ENCODE peak calls at places on chromosomes 3 and 15, in four cellular contexts. Z is GM12878, X is HepG2, H is H1. F is an unnamed sample.

GRCh38 chr15:76181705-76182107 is 121.9 kb downstream of the TMEM266 start:
- DNase-seq in Z (peak), X (no peak), H (no peak), F (no peak)

GRCh38 chr15:80999623-81000036 is 1.1 kb upstream of the TLNRD1 start:
- DNase-seq in X (no peak), Z (no peak), H (no peak), F (no peak)

GRCh38 chr3:29140706-29141105 is 140.2 kb upstream of the RBMS3 start:
- DNase-seq in X (no peak), H (no peak), Z (no peak), F (no peak)

GRCh38 chr3:132641837-132642538 is 17.6 kb downstream of the ACAD11 start:
- DNase-seq in H (no peak), X (peak), Z (no peak), F (no peak)

GRCh38 chr3:176814252-176814651 is 383.0 kb downstream of the TBL1XR1 start:
- DNase-seq in X (peak), Z (no peak), H (peak), F (peak)

GRCh38 chr3:39271363-39271762 is 8.5 kb downstream of the CX3CR1 start:
- DNase-seq in X (no peak), Z (no peak), H (no peak), F (no peak)

GRCh38 chr15:101105059-101105851 is 146.6 kb downstream of the CHSY1 start:
- DNase-seq in X (no peak), H (no peak), Z (no peak), F (peak)

GRCh38 chr15:89666858-89667705 is 11.8 kb upstream of the KIF7 start:
- DNase-seq in H (no peak), Z (no peak), X (no peak), F (no peak)

GRCh38 chr3:47399016-47399415 is 18.2 kb downstream of the PTPN23 start:
- DNase-seq in Z (no peak), H (no peak), X (no peak), F (no peak)

GRCh38 chr3:104886220-104886995 is 480.3 kb upstream of the ALCAM start:
- DNase-seq in H (no peak), Z (no peak), X (no peak), F (no peak)

GRCh38 chr3:197490098-197490497 is 65.7 kb downstream of the BDH1 start:
- DNase-seq in X (peak), H (no peak), Z (no peak), F (no peak)

GRCh38 chr3:125157183-125157582 is 55.4 kb downstream of the SLC12A8 start:
- DNase-seq in H (no peak), X (no peak), Z (no peak), F (no peak)

GRCh38 chr15:52114656-52115055 is 2.1 kb upstream of the BCL2L10 start:
- DNase-seq in H (no peak), X (no peak), Z (no peak), F (no peak)

GRCh38 chr3:36688815-36689214 is 75.5 kb downstream of the DCLK3 start:
- DNase-seq in H (no peak), Z (no peak), X (no peak), F (no peak)

DNA sequence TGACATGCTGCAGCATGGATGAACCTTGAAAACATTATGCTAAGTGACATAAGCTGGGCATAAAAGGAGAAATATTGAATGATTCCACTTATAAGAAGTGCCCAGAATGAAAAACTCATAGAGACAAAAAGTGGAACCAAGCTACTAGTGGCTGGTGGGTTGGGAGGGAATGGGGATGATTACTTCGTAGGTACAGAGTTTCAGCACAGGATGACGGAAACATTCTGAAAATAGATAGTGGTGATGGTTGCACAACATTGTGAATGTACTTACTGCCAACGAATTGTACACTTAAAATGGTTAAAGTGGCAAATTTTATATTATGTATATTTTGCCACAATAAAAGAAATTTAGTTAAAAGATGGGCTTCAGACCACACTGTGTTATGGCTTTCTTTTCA is 93.6 kb downstream of the RPLP1 start:
- DNase-seq in H (no peak), Z (no peak), X (no peak), F (no peak)
- TF ChIP-seq YY1 in H (no peak), Z (no peak), X (no peak), F (no peak)

DNA sequence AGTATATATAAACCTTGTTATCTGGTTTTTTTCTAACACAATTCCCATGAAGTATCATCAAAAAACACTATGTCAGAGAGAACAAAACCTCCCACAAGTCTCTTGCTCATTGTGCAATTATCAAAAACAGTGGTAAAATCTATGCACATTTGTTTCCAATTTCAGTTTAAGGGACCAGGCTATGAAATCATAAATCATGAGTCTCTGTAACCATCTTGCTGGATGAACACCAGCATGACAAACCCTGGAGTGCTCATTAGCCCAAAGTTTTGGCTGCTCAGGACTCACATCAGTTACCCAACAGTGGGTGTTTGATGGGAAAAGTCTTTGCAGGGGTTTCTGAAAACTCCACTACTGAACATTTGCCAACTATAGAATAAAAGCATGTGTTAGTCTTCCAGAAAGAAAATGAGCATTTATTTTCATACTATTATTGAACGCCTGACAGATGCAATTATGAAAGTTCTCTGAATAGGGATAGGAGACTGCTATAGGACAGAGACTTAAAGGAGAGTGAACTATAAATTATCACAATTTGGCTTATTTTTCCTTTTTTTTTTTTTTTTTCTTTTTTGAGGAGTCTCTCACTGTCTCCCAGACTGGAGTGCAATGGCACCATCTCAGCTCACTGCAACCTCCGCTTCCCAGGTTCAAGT is 240.9 kb upstream of the KCNMB2 start:
- DNase-seq in H (no peak), X (no peak), Z (no peak), F (no peak)
- TF ChIP-seq SUZ12 in H (no peak), X (no peak), Z (no peak), F (no peak)

GRCh38 chr3:122410639-122411038 is 5.2 kb downstream of the WDR5B start:
- DNase-seq in X (no peak), Z (no peak), H (no peak), F (no peak)

GRCh38 chr3:122416966-122417365 is 1.1 kb upstream of the WDR5B start:
- DNase-seq in Z (no peak), X (no peak), H (no peak), F (no peak)

GRCh38 chr3:122414391-122414790 is 1.5 kb downstream of the WDR5B start:
- DNase-seq in X (no peak), Z (no peak), H (no peak), F (no peak)

GRCh38 chr3:122415762-122416654 is at the start of gene WDR5B:
- DNase-seq in H (peak), Z (peak), X (peak), F (peak)

GRCh38 chr3:122415104-122415744 is 638 bp downstream of the WDR5B start:
- DNase-seq in Z (peak), X (peak), H (no peak), F (no peak)
- TF ChIP-seq YY1 in Z (no peak), X (no peak), H (no peak), F (no peak)

DNA sequence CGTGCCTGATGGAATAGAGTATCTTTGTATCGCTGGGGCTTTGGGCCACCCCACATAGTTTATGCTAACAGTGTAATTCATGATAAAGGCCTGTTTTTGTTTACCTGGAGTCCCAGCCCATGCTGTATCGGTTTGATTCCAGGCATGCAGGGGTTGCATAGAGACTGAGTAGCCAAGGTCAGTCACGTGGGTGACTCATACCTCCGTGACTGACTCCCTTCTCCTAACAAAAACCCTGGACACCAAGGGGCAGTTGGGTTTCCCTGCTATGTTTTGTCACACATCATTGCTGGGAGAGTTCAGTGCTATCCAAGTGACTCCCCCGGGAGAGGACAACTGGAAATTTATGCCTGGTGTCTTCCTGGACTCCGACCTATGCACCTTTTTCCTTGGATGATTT is 57.2 kb downstream of the SRGAP3 start:
- DNase-seq in Z (no peak), H (no peak), X (peak), F (no peak)
- TF ChIP-seq SUZ12 in Z (no peak), H (no peak), X (no peak), F (no peak)

GRCh38 chr3:112086857-112087524 is 802 bp downstream of the C3orf52 start:
- DNase-seq in H (no peak), X (no peak), Z (no peak), F (no peak)

GRCh38 chr3:112088944-112089343 is 2.8 kb downstream of the C3orf52 start:
- DNase-seq in Z (no peak), X (no peak), H (no peak), F (no peak)

GRCh38 chr3:112086018-112086854 is at the start of gene C3orf52:
- DNase-seq in H (peak), X (peak), Z (no peak), F (peak)

GRCh38 chr3:112089956-112090898 is 4.0 kb downstream of the C3orf52 start:
- DNase-seq in Z (no peak), H (no peak), X (no peak), F (no peak)

DNA sequence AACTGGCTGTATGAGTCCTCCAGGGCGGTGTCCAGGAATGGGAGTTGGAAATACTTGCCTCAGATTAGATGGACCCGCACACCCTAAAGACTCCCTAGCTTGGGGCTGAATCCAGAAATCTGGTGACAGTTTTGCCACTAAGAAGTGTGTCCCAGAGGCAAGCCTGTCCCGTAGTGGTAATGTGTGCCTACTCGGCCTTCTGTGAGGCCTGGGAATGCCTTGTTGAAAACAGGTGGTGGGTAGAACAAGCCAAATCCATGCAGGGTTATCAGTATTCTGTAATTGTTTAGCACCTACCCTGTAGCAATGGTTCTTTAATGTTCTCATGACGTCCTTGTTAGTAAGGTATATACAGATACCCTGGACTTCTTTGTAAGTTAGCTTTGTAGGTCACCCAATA is 1.6 kb downstream of the C3orf52 start:
- DNase-seq in Z (no peak), X (no peak), H (no peak), F (no peak)
- TF ChIP-seq YY1 in Z (no peak), X (no peak), H (no peak), F (no peak)

GRCh38 chr3:192444096-192444790 is 283.1 kb downstream of the FGF12 start:
- DNase-seq in X (peak), H (peak), Z (peak), F (peak)

GRCh38 chr3:192444791-192445106 is 282.6 kb downstream of the FGF12 start:
- DNase-seq in Z (no peak), H (no peak), X (no peak), F (no peak)

GRCh38 chr3:192449036-192449435 is 278.3 kb downstream of the FGF12 start:
- DNase-seq in Z (no peak), X (no peak), H (no peak), F (no peak)

GRCh38 chr3:192445768-192446644 is 281.3 kb downstream of the FGF12 start:
- DNase-seq in Z (no peak), X (no peak), H (no peak), F (no peak)
- TF ChIP-seq SUZ12 in Z (no peak), X (no peak), H (no peak), F (no peak)

GRCh38 chr3:43709022-43709421 is 18.3 kb downstream of the ABHD5 start:
- DNase-seq in X (peak), Z (no peak), H (no peak), F (no peak)
- TF ChIP-seq YY1 in X (no peak), Z (no peak), H (no peak), F (no peak)

GRCh38 chr3:152620395-152620794 is 214.5 kb upstream of the P2RY1 start:
- DNase-seq in H (no peak), X (no peak), Z (no peak), F (no peak)
- TF ChIP-seq SUZ12 in H (no peak), X (no peak), Z (no peak), F (no peak)